ENCODE peak calls at places on chromosomes 3 and 15, in nine cellular contexts. Q, T, I, U, N, W, J, X and H are unnamed samples.

GRCh38 chr3:157606392-157607197 is 103.4 kb upstream of the VEPH1 start:
- DNase-seq in Q (peak), T (peak), I (peak), U (peak), N (peak), W (peak), J (peak), X (peak), H (peak)

GRCh38 chr15:58179741-58180381 is 41.7 kb downstream of the AQP9 start:
- DNase-seq in Q (no peak), T (no peak), I (no peak), U (no peak), N (no peak), W (no peak), J (no peak), X (no peak), H (no peak)

GRCh38 chr3:39407773-39408492 is 1.4 kb downstream of the RPSA start:
- DNase-seq in Q (no peak), T (no peak), I (no peak), U (no peak), N (no peak), W (no peak), J (no peak), X (no peak), H (no peak)

GRCh38 chr3:170418422-170419300 is at the start of gene CLDN11:
- DNase-seq in Q (no peak), T (peak), I (peak), U (peak), N (no peak), W (no peak), J (peak), X (no peak), H (peak)

GRCh38 chr3:11720220-11721113 is 76.8 kb upstream of the VGLL4 start:
- DNase-seq in Q (peak), T (peak), I (peak), U (peak), N (peak), W (peak), J (peak), X (peak), H (peak)

GRCh38 chr3:89571298-89571697 is 463.9 kb downstream of the EPHA3 start:
- DNase-seq in Q (no peak), T (no peak), I (no peak), U (no peak), N (no peak), W (no peak), J (no peak), X (no peak), H (no peak)

GRCh38 chr3:12796171-12797123 is at the start of gene CAND2:
- DNase-seq in Q (peak), T (no peak), I (peak), U (peak), N (no peak), W (no peak), J (peak), X (peak), H (peak)

GRCh38 chr15:31083394-31083790 is 18.1 kb downstream of the TRPM1 start:
- DNase-seq in Q (no peak), T (no peak), I (no peak), U (no peak), N (no peak), W (no peak), J (no peak), X (no peak), H (peak)

GRCh38 chr15:31442203-31443090 is 115.8 kb downstream of the KLF13 start:
- DNase-seq in Q (no peak), T (peak), I (no peak), U (no peak), N (no peak), W (no peak), J (no peak), X (no peak), H (no peak)

GRCh38 chr3:165643433-165643824 is 193.8 kb downstream of the BCHE start:
- DNase-seq in Q (no peak), T (peak), I (no peak), U (no peak), N (no peak), W (no peak), J (no peak), X (no peak), H (no peak)

GRCh38 chr3:119653871-119654270 is 6.5 kb downstream of the POPDC2 start:
- DNase-seq in Q (no peak), T (no peak), I (no peak), U (no peak), N (no peak), W (no peak), J (no peak), X (no peak), H (no peak)

GRCh38 chr3:124600765-124601164 is 129.5 kb upstream of the UMPS start:
- DNase-seq in Q (no peak), T (no peak), I (peak), U (no peak), N (no peak), W (no peak), J (no peak), X (no peak), H (no peak)

GRCh38 chr3:13546667-13547171 is 2.2 kb upstream of the FBLN2 start:
- DNase-seq in Q (no peak), T (no peak), I (no peak), U (peak), N (no peak), W (no peak), J (no peak), X (no peak), H (no peak)

GRCh38 chr3:194422188-194422587 is 23.1 kb upstream of the GP5 start:
- DNase-seq in Q (no peak), T (no peak), I (no peak), U (no peak), N (no peak), W (no peak), J (no peak), X (no peak), H (no peak)

GRCh38 chr3:194322701-194323174 is 28.4 kb downstream of the CPN2 start:
- DNase-seq in Q (no peak), T (peak), I (no peak), U (peak), N (no peak), W (no peak), J (no peak), X (no peak), H (no peak)

GRCh38 chr3:196868297-196868661 is 559 bp downstream of the SENP5 start:
- DNase-seq in Q (peak), T (peak), I (no peak), U (peak), N (no peak), W (no peak), J (peak), X (no peak), H (peak)

GRCh38 chr15:101209285-101209821 is 42.5 kb downstream of the CHSY1 start:
- DNase-seq in Q (no peak), T (no peak), I (no peak), U (no peak), N (no peak), W (no peak), J (no peak), X (no peak), H (no peak)

GRCh38 chr3:87792193-87792531 is 266.6 kb downstream of the CGGBP1 start:
- DNase-seq in Q (no peak), T (no peak), I (no peak), U (no peak), N (no peak), W (no peak), J (no peak), X (no peak), H (no peak)

GRCh38 chr15:67843571-67844387 is 3.9 kb upstream of the RNU6-1 start:
- DNase-seq in Q (no peak), T (no peak), I (no peak), U (no peak), N (no peak), W (no peak), J (no peak), X (no peak), H (no peak)

GRCh38 chr3:23785882-23786281 is 19.9 kb upstream of the UBE2E1 start:
- DNase-seq in Q (no peak), T (no peak), I (no peak), U (no peak), N (no peak), W (no peak), J (no peak), X (no peak), H (no peak)

GRCh38 chr3:126530171-126531050 is 6.5 kb downstream of the CHST13 start:
- DNase-seq in Q (no peak), T (no peak), I (no peak), U (no peak), N (peak), W (no peak), J (no peak), X (peak), H (peak)

GRCh38 chr3:15744176-15744575 is 53.6 kb downstream of the ANKRD28 start:
- DNase-seq in Q (no peak), T (no peak), I (no peak), U (no peak), N (no peak), W (no peak), J (no peak), X (no peak), H (no peak)

GRCh38 chr3:79490165-79491028 is 277.4 kb downstream of the ROBO1 start:
- DNase-seq in Q (no peak), T (no peak), I (peak), U (peak), N (no peak), W (no peak), J (no peak), X (peak), H (peak)

GRCh38 chr3:120559228-120560061 is 36.7 kb upstream of the NDUFB4 start:
- DNase-seq in Q (no peak), T (peak), I (peak), U (peak), N (peak), W (no peak), J (no peak), X (no peak), H (peak)